ENCODE peak calls at places on chromosomes 12 and 14, in five cellular contexts. One of them, this sample, is unnamed.

GRCh38 chr14:72582582-72582981 is 311.3 kb downstream of the DPF3 start:
- DNase-seq in HEK293T: no peak
- DNase-seq in CD4-positive, CD25-positive, alpha-beta regulatory T cell: no peak
- DNase-seq in left colon: no peak
- DNase-seq in HAP-1: no peak
- DNase-seq in this sample: no peak

GRCh38 chr12:57389033-57389432 is 41.8 kb downstream of the R3HDM2 start:
- DNase-seq in HAP-1: no peak
- DNase-seq in left colon: no peak
- DNase-seq in CD4-positive, CD25-positive, alpha-beta regulatory T cell: no peak
- DNase-seq in HEK293T: no peak
- DNase-seq in this sample: no peak

GRCh38 chr12:77968571-77968970 is 137.9 kb downstream of the NAV3 start:
- DNase-seq in CD4-positive, CD25-positive, alpha-beta regulatory T cell: no peak
- DNase-seq in HEK293T: no peak
- DNase-seq in HAP-1: peak
- DNase-seq in left colon: no peak
- DNase-seq in this sample: no peak

GRCh38 chr14:102775855-102776760 is 1.1 kb upstream of the TRAF3 start:
- DNase-seq in left colon: peak
- DNase-seq in HEK293T: no peak
- DNase-seq in HAP-1: no peak
- DNase-seq in CD4-positive, CD25-positive, alpha-beta regulatory T cell: peak
- DNase-seq in this sample: peak

GRCh38 chr12:54392485-54393349 is 8.2 kb upstream of the ZNF385A start:
- DNase-seq in HAP-1: no peak
- DNase-seq in HEK293T: no peak
- DNase-seq in CD4-positive, CD25-positive, alpha-beta regulatory T cell: no peak
- DNase-seq in left colon: no peak
- DNase-seq in this sample: no peak

GRCh38 chr14:51643137-51643536 is 8.6 kb upstream of the FRMD6 start:
- DNase-seq in left colon: no peak
- DNase-seq in HAP-1: no peak
- DNase-seq in CD4-positive, CD25-positive, alpha-beta regulatory T cell: no peak
- DNase-seq in HEK293T: no peak
- DNase-seq in this sample: no peak

GRCh38 chr14:90495357-90496276 is 98.8 kb downstream of the CALM1 start:
- DNase-seq in HAP-1: peak
- DNase-seq in HEK293T: peak
- DNase-seq in left colon: no peak
- DNase-seq in CD4-positive, CD25-positive, alpha-beta regulatory T cell: peak
- DNase-seq in this sample: peak

GRCh38 chr14:65359503-65359902 is 53.0 kb upstream of the FUT8 start:
- DNase-seq in CD4-positive, CD25-positive, alpha-beta regulatory T cell: no peak
- DNase-seq in HEK293T: no peak
- DNase-seq in HAP-1: no peak
- DNase-seq in left colon: no peak
- DNase-seq in this sample: no peak

GRCh38 chr14:45810152-45810872 is 557.3 kb upstream of the MIS18BP1 start:
- DNase-seq in HEK293T: peak
- DNase-seq in left colon: peak
- DNase-seq in CD4-positive, CD25-positive, alpha-beta regulatory T cell: no peak
- DNase-seq in HAP-1: no peak
- DNase-seq in this sample: peak

GRCh38 chr12:51923506-51924365 is 16.4 kb downstream of the ACVRL1 start:
- DNase-seq in HEK293T: peak
- DNase-seq in left colon: no peak
- DNase-seq in CD4-positive, CD25-positive, alpha-beta regulatory T cell: peak
- DNase-seq in HAP-1: peak
- DNase-seq in this sample: peak

GRCh38 chr14:65412881-65413738 is 580 bp downstream of the FUT8 start:
- DNase-seq in HEK293T: peak
- DNase-seq in CD4-positive, CD25-positive, alpha-beta regulatory T cell: peak
- DNase-seq in left colon: peak
- DNase-seq in HAP-1: peak
- DNase-seq in this sample: peak

GRCh38 chr12:118213452-118213851 is 77.5 kb downstream of the PEBP1 start:
- DNase-seq in left colon: no peak
- DNase-seq in HEK293T: no peak
- DNase-seq in HAP-1: no peak
- DNase-seq in CD4-positive, CD25-positive, alpha-beta regulatory T cell: no peak
- DNase-seq in this sample: no peak

GRCh38 chr12:19435831-19436497 is 3.3 kb upstream of the AEBP2 start:
- DNase-seq in CD4-positive, CD25-positive, alpha-beta regulatory T cell: no peak
- DNase-seq in HEK293T: no peak
- DNase-seq in HAP-1: no peak
- DNase-seq in left colon: no peak
- DNase-seq in this sample: no peak

GRCh38 chr12:87140257-87140656 is 884.1 kb upstream of the MGAT4C start:
- DNase-seq in HEK293T: no peak
- DNase-seq in HAP-1: no peak
- DNase-seq in left colon: no peak
- DNase-seq in CD4-positive, CD25-positive, alpha-beta regulatory T cell: no peak
- DNase-seq in this sample: no peak

GRCh38 chr14:105424861-105425260 is 5.2 kb downstream of the MTA1 start:
- DNase-seq in HEK293T: no peak
- DNase-seq in left colon: no peak
- DNase-seq in CD4-positive, CD25-positive, alpha-beta regulatory T cell: no peak
- DNase-seq in HAP-1: no peak
- DNase-seq in this sample: no peak

GRCh38 chr12:25713264-25713663 is 160.2 kb upstream of the LMNTD1 start:
- DNase-seq in HAP-1: no peak
- DNase-seq in HEK293T: no peak
- DNase-seq in CD4-positive, CD25-positive, alpha-beta regulatory T cell: no peak
- DNase-seq in left colon: no peak
- DNase-seq in this sample: no peak

GRCh38 chr14:56126514-56126913 is 8.3 kb downstream of the PELI2 start:
- DNase-seq in HEK293T: no peak
- DNase-seq in left colon: no peak
- DNase-seq in HAP-1: no peak
- DNase-seq in CD4-positive, CD25-positive, alpha-beta regulatory T cell: no peak
- DNase-seq in this sample: no peak

GRCh38 chr14:92495041-92495440 is 18.5 kb upstream of the RIN3 start:
- DNase-seq in HEK293T: no peak
- DNase-seq in CD4-positive, CD25-positive, alpha-beta regulatory T cell: no peak
- DNase-seq in left colon: peak
- DNase-seq in HAP-1: no peak
- DNase-seq in this sample: no peak

GRCh38 chr12:89230376-89231101 is 121.8 kb downstream of the DUSP6 start:
- DNase-seq in HEK293T: no peak
- DNase-seq in CD4-positive, CD25-positive, alpha-beta regulatory T cell: no peak
- DNase-seq in left colon: no peak
- DNase-seq in HAP-1: no peak
- DNase-seq in this sample: no peak

GRCh38 chr14:96861568-96862310 is 64.6 kb downstream of the VRK1 start:
- DNase-seq in HEK293T: no peak
- DNase-seq in HAP-1: peak
- DNase-seq in CD4-positive, CD25-positive, alpha-beta regulatory T cell: no peak
- DNase-seq in left colon: no peak
- DNase-seq in this sample: peak

GRCh38 chr14:80310950-80311349 is 99.6 kb upstream of the DIO2 start:
- DNase-seq in CD4-positive, CD25-positive, alpha-beta regulatory T cell: no peak
- DNase-seq in left colon: no peak
- DNase-seq in HEK293T: no peak
- DNase-seq in HAP-1: no peak
- DNase-seq in this sample: no peak

GRCh38 chr12:51911788-51912711 is 4.7 kb downstream of the ACVRL1 start:
- DNase-seq in HEK293T: peak
- DNase-seq in CD4-positive, CD25-positive, alpha-beta regulatory T cell: no peak
- DNase-seq in left colon: no peak
- DNase-seq in HAP-1: peak
- DNase-seq in this sample: peak

GRCh38 chr14:24851837-24852236 is 198.1 kb downstream of the STXBP6 start:
- DNase-seq in HEK293T: no peak
- DNase-seq in CD4-positive, CD25-positive, alpha-beta regulatory T cell: no peak
- DNase-seq in HAP-1: no peak
- DNase-seq in left colon: no peak
- DNase-seq in this sample: no peak

GRCh38 chr14:100910888-100911664 is 7.6 kb upstream of the RTL1 start:
- DNase-seq in left colon: no peak
- DNase-seq in CD4-positive, CD25-positive, alpha-beta regulatory T cell: no peak
- DNase-seq in HAP-1: no peak
- DNase-seq in HEK293T: no peak
- DNase-seq in this sample: no peak

GRCh38 chr14:89000007-89000942 is 175.8 kb downstream of the TTC8 start:
- DNase-seq in left colon: peak
- DNase-seq in HEK293T: peak
- DNase-seq in CD4-positive, CD25-positive, alpha-beta regulatory T cell: peak
- DNase-seq in HAP-1: peak
- DNase-seq in this sample: peak

GRCh38 chr12:40310201-40310600 is 85.4 kb downstream of the LRRK2 start:
- DNase-seq in left colon: no peak
- DNase-seq in CD4-positive, CD25-positive, alpha-beta regulatory T cell: no peak
- DNase-seq in HEK293T: no peak
- DNase-seq in HAP-1: no peak
- DNase-seq in this sample: peak

GRCh38 chr14:103337794-103338193 is 3.8 kb downstream of the EIF5 start:
- DNase-seq in CD4-positive, CD25-positive, alpha-beta regulatory T cell: no peak
- DNase-seq in HAP-1: no peak
- DNase-seq in left colon: no peak
- DNase-seq in HEK293T: no peak
- DNase-seq in this sample: no peak

GRCh38 chr14:84749191-84749945 is 780.6 kb upstream of the FLRT2 start:
- DNase-seq in HAP-1: no peak
- DNase-seq in CD4-positive, CD25-positive, alpha-beta regulatory T cell: no peak
- DNase-seq in HEK293T: no peak
- DNase-seq in left colon: no peak
- DNase-seq in this sample: no peak

GRCh38 chr12:147242-147641 is 66.7 kb downstream of the SLC6A12 start:
- DNase-seq in left colon: no peak
- DNase-seq in CD4-positive, CD25-positive, alpha-beta regulatory T cell: no peak
- DNase-seq in HEK293T: no peak
- DNase-seq in HAP-1: no peak
- DNase-seq in this sample: no peak

This sample was measured in GM23338.